ENCODE peak calls at places on chromosomes 6 and 20, in four cellular contexts. H is tibial artery; B is uterus; V is CD4-positive, CD25-positive, alpha-beta regulatory T cell. T is an unnamed sample.

GRCh38 chr6:110665600-110665999 is 149.7 kb downstream of the CDK19 start:
- DNase-seq in H (no peak), B (no peak), V (no peak), T (no peak)

GRCh38 chr6:35491558-35492541 is 5.0 kb downstream of the TEAD3 start:
- DNase-seq in H (no peak), B (no peak), V (no peak), T (no peak)

GRCh38 chr6:80181352-80182081 is 75.0 kb downstream of the BCKDHB start:
- DNase-seq in H (no peak), B (no peak), V (no peak), T (no peak)

GRCh38 chr6:41177287-41177686 is 14.4 kb upstream of the TREM2 start:
- DNase-seq in H (no peak), B (no peak), V (no peak), T (no peak)

GRCh38 chr6:124872361-124873065 is 89.7 kb upstream of the RNF217 start:
- DNase-seq in H (no peak), B (no peak), V (no peak), T (no peak)

GRCh38 chr6:42306439-42307140 is 88.9 kb upstream of the MRPS10 start:
- DNase-seq in H (no peak), B (no peak), V (no peak), T (no peak)

GRCh38 chr6:150142304-150142656 is 564 bp upstream of the PPP1R14C start:
- DNase-seq in H (no peak), B (no peak), V (no peak), T (no peak)

GRCh38 chr6:31970604-31971271 is 1.2 kb downstream of the DXO start:
- DNase-seq in H (no peak), B (no peak), V (no peak), T (peak; percentile 68)

GRCh38 chr6:34284563-34285545 is 36.0 kb upstream of the SMIM29 start:
- DNase-seq in H (peak; percentile 55), B (peak; percentile 38), V (no peak), T (peak; percentile 78)

GRCh38 chr6:89194559-89194958 is 22.6 kb downstream of the GABRR1 start:
- DNase-seq in H (no peak), B (no peak), V (no peak), T (no peak)

GRCh38 chr6:86936834-86937218 is 502 bp upstream of the HTR1E start:
- DNase-seq in H (no peak), B (no peak), V (no peak), T (no peak)

GRCh38 chr6:19719691-19720127 is 117.5 kb upstream of the ID4 start:
- DNase-seq in H (no peak), B (no peak), V (no peak), T (no peak)

GRCh38 chr6:25010917-25011625 is 75.3 kb upstream of the RIPOR2 start:
- DNase-seq in H (no peak), B (no peak), V (no peak), T (no peak)

GRCh38 chr6:157514659-157515496 is 133.9 kb downstream of the ZDHHC14 start:
- DNase-seq in H (peak; percentile 49), B (no peak), V (no peak), T (no peak)

GRCh38 chr20:45095753-45096371 is 5.1 kb downstream of the KCNS1 start:
- DNase-seq in H (no peak), B (peak; percentile 52), V (peak; percentile 74), T (no peak)

GRCh38 chr6:99402458-99402857 is 8.5 kb upstream of the COQ3 start:
- DNase-seq in H (no peak), B (no peak), V (no peak), T (no peak)

GRCh38 chr6:87237804-87238203 is 82.4 kb downstream of the ZNF292 start:
- DNase-seq in H (no peak), B (no peak), V (peak; percentile 38), T (no peak)

GRCh38 chr6:129104131-129104530 is 221.2 kb downstream of the LAMA2 start:
- DNase-seq in H (peak; percentile 36), B (no peak), V (no peak), T (no peak)

GRCh38 chr6:170162011-170162770 is 128.7 kb downstream of the DLL1 start:
- DNase-seq in H (no peak), B (no peak), V (no peak), T (peak; percentile 64)

GRCh38 chr6:18148304-18149025 is 6.4 kb downstream of the TPMT start:
- DNase-seq in H (no peak), B (peak; percentile 49), V (no peak), T (no peak)

GRCh38 chr6:56381852-56382251 is 134.5 kb upstream of the COL21A1 start:
- DNase-seq in H (no peak), B (no peak), V (no peak), T (no peak)

GRCh38 chr20:15071010-15071808 is 733.8 kb upstream of the FLRT3 start:
- DNase-seq in H (no peak), B (no peak), V (no peak), T (no peak)

GRCh38 chr6:137121401-137121997 is 51.9 kb downstream of the IL22RA2 start:
- DNase-seq in H (no peak), B (no peak), V (no peak), T (no peak)

GRCh38 chr6:151038616-151039015 is 173.1 kb downstream of the MTHFD1L start:
- DNase-seq in H (no peak), B (no peak), V (no peak), T (no peak)

GRCh38 chr6:105370316-105370715 is 32.6 kb downstream of the PREP start:
- DNase-seq in H (no peak), B (no peak), V (no peak), T (no peak)

GRCh38 chr6:87929843-87930288 is 117.8 kb upstream of the SPACA1 start:
- DNase-seq in H (peak; percentile 91), B (peak; percentile 63), V (peak; percentile 54), T (peak; percentile 90)

GRCh38 chr6:34246563-34247391 is 2.0 kb downstream of the SMIM29 start:
- DNase-seq in H (no peak), B (no peak), V (peak; percentile 58), T (peak; percentile 62)

GRCh38 chr6:166434336-166434735 is 51.6 kb upstream of the MPC1 start:
- DNase-seq in H (no peak), B (no peak), V (no peak), T (no peak)

GRCh38 chr20:44028868-44029847 is 114.5 kb downstream of the TOX2 start:
- DNase-seq in H (no peak), B (no peak), V (peak; percentile 67), T (no peak)

GRCh38 chr20:25008388-25009217 is 16.1 kb upstream of the APMAP start:
- DNase-seq in H (peak; percentile 7), B (no peak), V (no peak), T (peak; percentile 57)

GRCh38 chr6:167200806-167201205 is 43.0 kb upstream of the GPR31 start:
- DNase-seq in H (no peak), B (no peak), V (no peak), T (no peak)

GRCh38 chr20:10857362-10858070 is 183.7 kb upstream of the JAG1 start:
- DNase-seq in H (peak; percentile 49), B (peak; percentile 36), V (no peak), T (no peak)

GRCh38 chr6:43635387-43636311 is at the start of gene MAD2L1BP:
- DNase-seq in H (peak; percentile 79), B (peak; percentile 71), V (peak; percentile 91), T (peak; percentile 90)

GRCh38 chr6:170098428-170099170 is 192.3 kb downstream of the DLL1 start:
- DNase-seq in H (peak; percentile 12), B (peak; percentile 8), V (no peak), T (peak; percentile 50)

GRCh38 chr6:4018194-4019111 is 60.5 kb downstream of the FAM217A start:
- DNase-seq in H (peak; percentile 94), B (peak; percentile 95), V (peak; percentile 97), T (peak; percentile 97)

GRCh38 chr6:170222498-170223471 is 68.1 kb downstream of the DLL1 start:
- DNase-seq in H (peak; percentile 2), B (no peak), V (no peak), T (peak; percentile 54)

GRCh38 chr6:163414367-163415175 is at the start of gene QKI:
- DNase-seq in H (peak; percentile 83), B (peak; percentile 82), V (peak; percentile 83), T (peak; percentile 95)

GRCh38 chr20:12056836-12057235 is 139.1 kb downstream of the BTBD3 start:
- DNase-seq in H (no peak), B (no peak), V (no peak), T (no peak)

GRCh38 chr6:110125361-110125760 is 54.1 kb downstream of the WASF1 start:
- DNase-seq in H (no peak), B (no peak), V (no peak), T (no peak)

GRCh38 chr6:128580224-128581110 is 60.1 kb upstream of the PTPRK start:
- DNase-seq in H (no peak), B (no peak), V (no peak), T (no peak)

DNA sequence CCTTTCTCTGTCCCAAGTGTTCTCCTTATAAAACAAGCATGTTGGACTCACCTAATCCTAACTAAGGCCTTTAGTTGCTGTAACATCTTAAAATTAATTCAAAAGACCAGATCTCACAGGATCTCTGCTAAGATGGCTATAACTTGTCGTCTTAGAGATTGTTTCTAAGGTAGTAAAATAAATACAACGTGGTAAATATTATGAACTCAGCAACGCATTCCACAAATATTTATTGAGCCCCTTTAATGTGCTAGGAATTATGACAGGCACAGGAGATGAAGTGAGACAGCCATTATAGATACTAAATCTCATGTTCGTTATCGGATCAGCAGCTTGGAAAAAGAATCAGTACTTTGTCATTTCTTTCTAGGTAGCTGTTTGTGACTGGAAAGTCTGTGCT is 20.8 kb upstream of the MCM3 start:
- DNase-seq in H (no peak), B (no peak), V (no peak), T (no peak)
- H3K4me1 ChIP-seq in H (peaks cover 3% of the 10 kb centered on the region), B (no peaks in the 10 kb centered on the region), V (peaks cover 49% of the 10 kb centered on the region), T (no peaks in the 10 kb centered on the region)

GRCh38 chr20:63950701-63951397 is 5.4 kb downstream of the UCKL1 start:
- DNase-seq in H (no peak), B (no peak), V (no peak), T (no peak)
- H3K4me1 ChIP-seq in H (peaks cover 63% of the 10 kb centered on the region), B (peaks cover 13% of the 10 kb centered on the region), V (peaks cover 51% of the 10 kb centered on the region), T (peaks cover 81% of the 10 kb centered on the region)

DNA sequence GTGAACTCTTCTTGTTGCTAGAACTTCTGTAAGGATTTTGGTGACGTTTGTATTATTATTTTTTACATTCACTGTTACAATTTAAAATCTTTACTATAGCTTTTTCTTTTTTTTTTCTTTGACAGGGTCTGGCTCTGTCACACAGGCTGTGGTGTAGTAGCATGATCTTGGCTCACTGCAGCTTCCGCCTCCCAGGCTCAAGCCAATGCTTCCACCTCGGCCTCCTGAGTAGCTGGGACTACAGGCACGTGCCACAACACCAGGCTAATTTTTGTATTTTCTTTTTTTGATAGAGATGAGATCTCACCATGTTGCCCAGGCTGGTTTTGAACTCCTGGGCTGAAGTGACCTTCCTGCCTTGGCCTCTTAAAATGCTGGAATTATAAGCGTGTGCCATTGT is 21.2 kb downstream of the HECA start:
- DNase-seq in H (no peak), B (no peak), V (no peak), T (no peak)
- H3K4me1 ChIP-seq in H (peaks cover 8% of the 10 kb centered on the region), B (no peaks in the 10 kb centered on the region), V (peaks cover 90% of the 10 kb centered on the region), T (no peaks in the 10 kb centered on the region)

GRCh38 chr6:30689022-30689865 is 1.5 kb downstream of the NRM start:
- DNase-seq in H (no peak), B (no peak), V (peak; percentile 36), T (peak; percentile 48)
- H3K4me1 ChIP-seq in H (peaks cover 37% of the 10 kb centered on the region), B (peaks cover 8% of the 10 kb centered on the region), V (peaks cover 52% of the 10 kb centered on the region), T (peaks cover 58% of the 10 kb centered on the region)

GRCh38 chr6:45661667-45662066 is 283.9 kb upstream of the SUPT3H start:
- DNase-seq in H (no peak), B (no peak), V (no peak), T (no peak)
- H3K4me1 ChIP-seq in H (peaks cover 9% of the 10 kb centered on the region), B (no peaks in the 10 kb centered on the region), V (peaks cover 11% of the 10 kb centered on the region), T (peaks cover 11% of the 10 kb centered on the region)

T was measured in sigmoid colon.